ENCODE peak calls at places on chromosomes 16 and 17, in four cellular contexts. X is esophagus squamous epithelium, Y is DND-41, U is fibroblast of pulmonary artery. V is an unnamed sample.

GRCh38 chr17:18070861-18071340 is 16.8 kb upstream of the DRG2 start:
- DNase-seq in X (no peak), Y (no peak), U (peak), V (no peak)

GRCh38 chr17:30363715-30364202 is 15.0 kb upstream of the CPD start:
- DNase-seq in X (no peak), Y (peak), U (peak), V (no peak)

GRCh38 chr16:22726868-22727267 is 87.1 kb upstream of the HS3ST2 start:
- DNase-seq in X (no peak), U (no peak), Y (no peak), V (no peak)

GRCh38 chr17:29086628-29087332 is 43.8 kb downstream of the PIPOX start:
- DNase-seq in Y (no peak), X (no peak), U (no peak), V (no peak)

GRCh38 chr16:14428043-14428442 is 202.0 kb downstream of the PARN start:
- DNase-seq in Y (no peak), U (no peak), X (no peak), V (no peak)

GRCh38 chr17:63819585-63820537 is 7.4 kb upstream of the PSMC5 start:
- DNase-seq in Y (no peak), X (no peak), U (no peak), V (no peak)

GRCh38 chr17:18025596-18026407 is 13.2 kb downstream of the ATPAF2 start:
- DNase-seq in X (no peak), Y (no peak), U (peak), V (no peak)

GRCh38 chr17:37507108-37507507 is 17.4 kb downstream of the DUSP14 start:
- DNase-seq in Y (no peak), X (no peak), U (no peak), V (no peak)

GRCh38 chr17:2959371-2960130 is 103.9 kb downstream of the OR1D5 start:
- DNase-seq in X (no peak), Y (no peak), U (no peak), V (no peak)

GRCh38 chr17:40309031-40309937 is at the start of gene RARA:
- DNase-seq in X (no peak), U (peak), Y (no peak), V (peak)

GRCh38 chr17:76558210-76559095 is 18.6 kb downstream of the PRCD start:
- DNase-seq in Y (no peak), U (peak), X (no peak), V (no peak)

GRCh38 chr17:57016764-57017116 is 38.8 kb downstream of the SCPEP1 start:
- DNase-seq in X (no peak), U (no peak), Y (no peak), V (peak)

GRCh38 chr17:10178789-10179075 is 19.7 kb downstream of the GAS7 start:
- DNase-seq in U (no peak), Y (no peak), X (no peak), V (no peak)

GRCh38 chr17:68201425-68201785 is 46.4 kb upstream of the AMZ2 start:
- DNase-seq in U (no peak), Y (no peak), X (no peak), V (no peak)

GRCh38 chr17:49390548-49391324 is 23.9 kb downstream of the PHB1 start:
- DNase-seq in Y (no peak), X (no peak), U (no peak), V (no peak)

GRCh38 chr17:42849451-42850157 is 1.4 kb upstream of the AOC3 start:
- DNase-seq in U (no peak), X (no peak), Y (no peak), V (peak)

GRCh38 chr17:79672496-79672895 is 58.2 kb upstream of the ENPP7 start:
- DNase-seq in Y (no peak), U (no peak), X (no peak), V (no peak)

GRCh38 chr16:19524866-19525723 is 1.4 kb downstream of the CCP110 start:
- DNase-seq in X (no peak), Y (no peak), U (no peak), V (no peak)

GRCh38 chr16:30715777-30716445 is 16.9 kb downstream of the SRCAP start:
- DNase-seq in Y (no peak), X (no peak), U (peak), V (no peak)

GRCh38 chr17:56595831-56596740 is 2.6 kb downstream of the NOG start:
- DNase-seq in Y (no peak), X (no peak), U (no peak), V (no peak)

GRCh38 chr16:69243479-69243878 is 56.5 kb downstream of the SNTB2 start:
- DNase-seq in Y (no peak), X (no peak), U (peak), V (no peak)

GRCh38 chr16:64238576-64238975 is 883.3 kb downstream of the CDH11 start:
- DNase-seq in U (no peak), Y (no peak), X (no peak), V (no peak)

GRCh38 chr16:68128577-68129305 is 43.6 kb downstream of the NFATC3 start:
- DNase-seq in U (peak), X (no peak), Y (no peak), V (no peak)

GRCh38 chr16:68130520-68130919 is 45.4 kb downstream of the NFATC3 start:
- DNase-seq in X (no peak), U (no peak), Y (no peak), V (no peak)

GRCh38 chr16:68131813-68132706 is 46.9 kb downstream of the NFATC3 start:
- DNase-seq in U (no peak), Y (no peak), X (no peak), V (no peak)

GRCh38 chr16:68126395-68126794 is 41.2 kb downstream of the NFATC3 start:
- DNase-seq in U (no peak), Y (no peak), X (no peak), V (no peak)
- H3K4me3 ChIP-seq in U (no peak), Y (no peak), X (no peak), V (no peak)

DNA sequence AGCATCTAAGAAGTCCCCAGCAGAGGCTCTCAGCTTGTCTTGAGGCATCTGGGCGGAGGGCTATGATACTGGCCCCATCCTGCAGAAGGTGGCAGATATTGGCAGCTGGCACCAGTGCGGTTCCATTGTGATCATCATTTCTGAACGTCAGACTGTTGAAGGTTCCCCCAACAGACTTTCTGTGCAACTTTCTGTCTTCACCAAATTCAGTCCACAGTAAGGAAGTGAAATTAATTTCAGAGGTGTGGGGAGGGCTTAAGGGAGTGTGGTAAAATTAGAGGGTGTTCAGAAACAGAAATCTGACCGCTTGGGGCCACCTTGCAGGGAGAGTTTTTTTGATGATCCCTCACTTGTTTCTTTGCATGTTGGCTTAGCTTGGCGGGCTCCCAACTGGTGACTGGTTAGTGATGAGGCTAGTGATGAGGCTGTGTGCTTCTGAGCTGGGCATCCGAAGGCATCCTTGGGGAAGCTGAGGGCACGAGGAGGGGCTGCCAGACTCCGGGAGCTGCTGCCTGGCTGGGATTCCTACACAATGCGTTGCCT is at the start of gene CIITA:
- DNase-seq in X (peak), Y (no peak), U (peak), V (no peak)
- H3K4me3 ChIP-seq in X (peak), Y (no peak), U (no peak), V (peak)

DNA sequence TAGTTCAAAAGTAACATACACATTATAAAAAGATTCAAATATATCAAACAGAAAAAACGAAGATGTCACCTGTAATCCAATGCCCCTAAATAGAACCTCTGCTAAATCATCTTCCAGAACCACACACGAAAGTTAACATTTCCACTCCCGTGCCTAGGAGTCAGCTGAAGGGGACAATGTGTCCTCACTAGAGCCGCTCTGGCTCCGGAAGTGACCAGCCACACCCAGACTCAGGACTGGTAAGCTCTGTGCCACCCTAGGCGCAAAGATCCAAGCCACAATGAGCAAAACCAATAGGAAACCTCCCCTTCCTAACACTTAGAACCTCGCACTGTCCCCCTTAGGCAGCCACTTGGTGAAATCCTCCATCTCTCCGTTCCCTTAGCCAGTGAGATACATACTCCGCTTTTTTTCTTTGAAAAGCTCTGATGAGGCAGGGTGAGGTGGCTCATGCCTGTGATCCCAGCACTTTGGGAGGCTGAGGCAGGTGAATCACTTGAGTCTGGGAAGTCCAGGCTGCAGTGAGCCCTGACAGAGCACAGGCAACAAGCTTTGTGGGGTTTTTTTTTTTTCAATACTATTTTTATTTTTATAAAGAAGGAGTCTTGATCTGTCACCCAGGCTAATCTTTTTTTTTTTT is 11.8 kb downstream of the CTRB1 start:
- DNase-seq in Y (no peak), X (no peak), U (no peak), V (no peak)
- H3K4me3 ChIP-seq in Y (no peak), X (no peak), U (no peak), V (no peak)

GRCh38 chr16:21302454-21302853 is 24.4 kb upstream of the CRYM start:
- DNase-seq in Y (no peak), X (no peak), U (peak), V (no peak)
- H3K4me3 ChIP-seq in Y (peak), X (peak), U (peak), V (peak)

GRCh38 chr16:4411684-4412083 is 4.7 kb downstream of the CORO7 start:
- DNase-seq in U (no peak), Y (no peak), X (no peak), V (no peak)
- H3K4me3 ChIP-seq in U (no peak), Y (no peak), X (no peak), V (no peak)

GRCh38 chr17:16258916-16259315 is 41.9 kb downstream of the PIGL start:
- DNase-seq in Y (no peak), U (peak), X (no peak), V (no peak)

GRCh38 chr17:16251043-16251442 is 34.0 kb downstream of the PIGL start:
- DNase-seq in Y (no peak), X (no peak), U (no peak), V (no peak)

GRCh38 chr17:16259926-16260325 is 42.9 kb downstream of the PIGL start:
- DNase-seq in X (no peak), U (no peak), Y (no peak), V (no peak)

GRCh38 chr17:16251556-16251955 is 34.5 kb downstream of the PIGL start:
- DNase-seq in Y (no peak), U (no peak), X (no peak), V (no peak)

DNA sequence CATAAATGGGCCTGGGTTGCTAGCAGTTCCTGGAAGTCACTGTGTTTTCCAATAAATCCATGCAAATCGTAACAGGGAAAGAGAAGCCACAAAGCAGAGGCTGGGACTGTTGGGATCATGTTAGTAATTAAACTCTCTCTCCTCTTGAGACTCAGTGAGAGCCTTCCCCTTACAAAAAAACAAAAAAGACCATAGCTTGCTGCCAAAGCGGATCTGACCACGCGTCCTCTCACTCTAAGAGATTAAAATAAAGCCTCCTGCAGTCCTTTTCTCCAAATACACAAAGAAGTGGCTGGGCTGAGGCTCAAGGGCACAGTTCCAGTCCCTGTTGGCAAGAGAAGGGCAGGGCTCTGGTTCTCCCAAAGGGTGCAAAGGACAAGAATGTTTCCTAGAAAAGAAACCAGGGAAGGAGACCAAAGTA is 38.5 kb downstream of the PIGL start:
- DNase-seq in U (peak), X (no peak), Y (no peak), V (peak)
- H3K4me3 ChIP-seq in U (peak), X (no peak), Y (no peak), V (peak)